ENCODE peak calls at places on chromosomes 4 and X, in four cellular contexts. One of them, this sample, is unnamed.
A peak's percentile ranks its signal among the peaks of the same experiment; 100 is the strongest.

GRCh38 chr4:26854701-26855100 is 5.9 kb upstream of the STIM2 start:
- DNase-seq in Panc1: no peak
- DNase-seq in K562: no peak
- DNase-seq in HepG2: no peak
- DNase-seq in this sample: no peak

GRCh38 chrX:134797390-134797700 is 139.1 kb upstream of the PLAC1 start:
- DNase-seq in K562: no peak
- DNase-seq in Panc1: no peak
- DNase-seq in HepG2: no peak
- DNase-seq in this sample: no peak

GRCh38 chr4:167031534-167032156 is 202.6 kb downstream of the SPOCK3 start:
- DNase-seq in K562: no peak
- DNase-seq in Panc1: no peak
- DNase-seq in HepG2: no peak
- DNase-seq in this sample: no peak

GRCh38 chr4:41991916-41992767 is 1.8 kb downstream of the SLC30A9 start:
- DNase-seq in K562: no peak
- DNase-seq in Panc1: no peak
- DNase-seq in HepG2: peak; percentile 25
- DNase-seq in this sample: no peak

GRCh38 chr4:84451546-84451945 is 47.5 kb downstream of the NKX6-1 start:
- DNase-seq in Panc1: no peak
- DNase-seq in HepG2: no peak
- DNase-seq in K562: no peak
- DNase-seq in this sample: no peak

GRCh38 chrX:136880003-136880451 is 498 bp downstream of the RBMX start:
- DNase-seq in Panc1: no peak
- DNase-seq in HepG2: no peak
- DNase-seq in K562: no peak
- DNase-seq in this sample: no peak

GRCh38 chr4:141416677-141417363 is 196.1 kb downstream of the ZNF330 start:
- DNase-seq in K562: no peak
- DNase-seq in HepG2: no peak
- DNase-seq in Panc1: no peak
- DNase-seq in this sample: no peak

GRCh38 chr4:109552240-109552639 is 7.8 kb upstream of the MCUB start:
- DNase-seq in K562: no peak
- DNase-seq in HepG2: no peak
- DNase-seq in Panc1: no peak
- DNase-seq in this sample: no peak

GRCh38 chrX:72037601-72038000 is 94.1 kb downstream of the RTL5 start:
- DNase-seq in Panc1: no peak
- DNase-seq in HepG2: no peak
- DNase-seq in K562: no peak
- DNase-seq in this sample: no peak

GRCh38 chr4:85028910-85029309 is 62.4 kb upstream of the WDFY3 start:
- DNase-seq in K562: no peak
- DNase-seq in HepG2: no peak
- DNase-seq in Panc1: no peak
- DNase-seq in this sample: no peak

GRCh38 chr4:25433966-25434667 is 57.1 kb downstream of the ANAPC4 start:
- DNase-seq in K562: no peak
- DNase-seq in Panc1: no peak
- DNase-seq in HepG2: no peak
- DNase-seq in this sample: no peak

GRCh38 chr4:19399001-19399400 is 852.7 kb upstream of the SLIT2 start:
- DNase-seq in HepG2: no peak
- DNase-seq in Panc1: no peak
- DNase-seq in K562: no peak
- DNase-seq in this sample: no peak

GRCh38 chr4:137664055-137664405 is 131.7 kb upstream of the PCDH18 start:
- DNase-seq in HepG2: no peak
- DNase-seq in Panc1: no peak
- DNase-seq in K562: no peak
- DNase-seq in this sample: no peak

GRCh38 chr4:104989363-104989762 is 157.3 kb upstream of the TET2 start:
- DNase-seq in HepG2: no peak
- DNase-seq in Panc1: no peak
- DNase-seq in K562: no peak
- DNase-seq in this sample: no peak

GRCh38 chr4:48944659-48945290 is 38.2 kb upstream of the OCIAD2 start:
- DNase-seq in HepG2: peak; percentile 3
- DNase-seq in Panc1: no peak
- DNase-seq in K562: peak; percentile 41
- DNase-seq in this sample: no peak

GRCh38 chr4:45063166-45063565 is 336.8 kb upstream of the GNPDA2 start:
- DNase-seq in Panc1: no peak
- DNase-seq in HepG2: no peak
- DNase-seq in K562: no peak
- DNase-seq in this sample: no peak

GRCh38 chrX:134520860-134521390 is 61.0 kb downstream of the HPRT1 start:
- DNase-seq in Panc1: no peak
- DNase-seq in K562: peak; percentile 10
- DNase-seq in HepG2: peak; percentile 34
- DNase-seq in this sample: peak; percentile 51

GRCh38 chr4:127523369-127523768 is 109.4 kb upstream of the INTU start:
- DNase-seq in HepG2: no peak
- DNase-seq in K562: no peak
- DNase-seq in Panc1: no peak
- DNase-seq in this sample: no peak

GRCh38 chrX:151006410-151007109 is 23.4 kb downstream of the HMGB3 start:
- DNase-seq in Panc1: no peak
- DNase-seq in HepG2: no peak
- DNase-seq in K562: no peak
- DNase-seq in this sample: no peak

GRCh38 chr4:22237846-22238513 is 277.9 kb downstream of the ADGRA3 start:
- DNase-seq in K562: no peak
- DNase-seq in HepG2: peak; percentile 54
- DNase-seq in Panc1: no peak
- DNase-seq in this sample: no peak

GRCh38 chr4:78149737-78150136 is 92.6 kb downstream of the FRAS1 start:
- DNase-seq in Panc1: no peak
- DNase-seq in K562: no peak
- DNase-seq in HepG2: no peak
- DNase-seq in this sample: no peak

GRCh38 chr4:54281060-54281781 is 52.1 kb downstream of the PDGFRA start:
- DNase-seq in HepG2: no peak
- DNase-seq in Panc1: no peak
- DNase-seq in K562: no peak
- DNase-seq in this sample: no peak

GRCh38 chr4:103012085-103012484 is 7.4 kb downstream of the SLC9B1 start:
- DNase-seq in Panc1: no peak
- DNase-seq in K562: no peak
- DNase-seq in HepG2: no peak
- DNase-seq in this sample: no peak

GRCh38 chr4:103012594-103012993 is 6.9 kb downstream of the SLC9B1 start:
- DNase-seq in K562: no peak
- DNase-seq in Panc1: no peak
- DNase-seq in HepG2: no peak
- DNase-seq in this sample: no peak

GRCh38 chr4:103011378-103012025 is 8.0 kb downstream of the SLC9B1 start:
- DNase-seq in Panc1: no peak
- DNase-seq in K562: peak; percentile 20
- DNase-seq in HepG2: no peak
- DNase-seq in this sample: no peak

GRCh38 chr4:103010827-103011226 is 8.7 kb downstream of the SLC9B1 start:
- DNase-seq in Panc1: no peak
- DNase-seq in K562: no peak
- DNase-seq in HepG2: no peak
- DNase-seq in this sample: no peak

GRCh38 chr4:103008875-103009729 is 10.4 kb downstream of the SLC9B1 start:
- DNase-seq in Panc1: peak; percentile 73
- DNase-seq in HepG2: peak; percentile 72
- DNase-seq in K562: peak; percentile 25
- DNase-seq in this sample: peak; percentile 68
- TF ChIP-seq TCF7L2 in Panc1: no peak
- TF ChIP-seq TCF7L2 in HepG2: no peak
- TF ChIP-seq TCF7L2 in K562: no peak
- TF ChIP-seq TCF7L2 in this sample: no peak

GRCh38 chr4:184476660-184477059 is 2.3 kb upstream of the IRF2 start:
- DNase-seq in HepG2: no peak
- DNase-seq in K562: no peak
- DNase-seq in Panc1: no peak
- DNase-seq in this sample: no peak
- TF ChIP-seq TCF7L2 in HepG2: no peak
- TF ChIP-seq TCF7L2 in K562: no peak
- TF ChIP-seq TCF7L2 in Panc1: no peak
- TF ChIP-seq TCF7L2 in this sample: no peak

GRCh38 chrX:126819429-126819828 is at the start of gene PRR32:
- DNase-seq in HepG2: no peak
- DNase-seq in K562: no peak
- DNase-seq in Panc1: no peak
- DNase-seq in this sample: no peak

GRCh38 chrX:126815816-126816215 is 3.7 kb upstream of the PRR32 start:
- DNase-seq in Panc1: no peak
- DNase-seq in K562: no peak
- DNase-seq in HepG2: no peak
- DNase-seq in this sample: no peak

GRCh38 chrX:126824596-126824995 is 5.1 kb downstream of the PRR32 start:
- DNase-seq in K562: no peak
- DNase-seq in Panc1: no peak
- DNase-seq in HepG2: no peak
- DNase-seq in this sample: no peak

GRCh38 chrX:126820700-126821420 is 1.3 kb downstream of the PRR32 start:
- DNase-seq in HepG2: no peak
- DNase-seq in K562: no peak
- DNase-seq in Panc1: no peak
- DNase-seq in this sample: no peak
- TF ChIP-seq TCF7L2 in HepG2: no peak
- TF ChIP-seq TCF7L2 in K562: no peak
- TF ChIP-seq TCF7L2 in Panc1: no peak
- TF ChIP-seq TCF7L2 in this sample: no peak

GRCh38 chr4:7648813-7649395 is 214.2 kb upstream of the PSAPL1 start:
- DNase-seq in Panc1: no peak
- DNase-seq in HepG2: no peak
- DNase-seq in K562: no peak
- DNase-seq in this sample: no peak
- TF ChIP-seq TCF7L2 in Panc1: no peak
- TF ChIP-seq TCF7L2 in HepG2: no peak
- TF ChIP-seq TCF7L2 in K562: no peak
- TF ChIP-seq TCF7L2 in this sample: no peak

GRCh38 chrX:23990455-23990854 is 36.5 kb downstream of the KLHL15 start:
- DNase-seq in K562: no peak
- DNase-seq in Panc1: no peak
- DNase-seq in HepG2: no peak
- DNase-seq in this sample: no peak

GRCh38 chrX:23989689-23990088 is 37.3 kb downstream of the KLHL15 start:
- DNase-seq in HepG2: no peak
- DNase-seq in K562: no peak
- DNase-seq in Panc1: no peak
- DNase-seq in this sample: no peak

GRCh38 chrX:23993012-23993633 is 33.9 kb downstream of the KLHL15 start:
- DNase-seq in K562: no peak
- DNase-seq in HepG2: no peak
- DNase-seq in Panc1: no peak
- DNase-seq in this sample: no peak
- TF ChIP-seq TCF7L2 in K562: no peak
- TF ChIP-seq TCF7L2 in HepG2: no peak
- TF ChIP-seq TCF7L2 in Panc1: no peak
- TF ChIP-seq TCF7L2 in this sample: no peak

GRCh38 chrX:74510401-74510800 is 89.1 kb downstream of the SLC16A2 start:
- DNase-seq in Panc1: no peak
- DNase-seq in HepG2: no peak
- DNase-seq in K562: no peak
- DNase-seq in this sample: no peak

GRCh38 chrX:74514384-74514783 is 93.1 kb downstream of the SLC16A2 start:
- DNase-seq in Panc1: no peak
- DNase-seq in K562: no peak
- DNase-seq in HepG2: peak; percentile 2
- DNase-seq in this sample: no peak

GRCh38 chrX:74511704-74512103 is 90.4 kb downstream of the SLC16A2 start:
- DNase-seq in Panc1: no peak
- DNase-seq in HepG2: no peak
- DNase-seq in K562: no peak
- DNase-seq in this sample: no peak

GRCh38 chrX:74506310-74507115 is 85.2 kb downstream of the SLC16A2 start:
- DNase-seq in HepG2: no peak
- DNase-seq in K562: no peak
- DNase-seq in Panc1: no peak
- DNase-seq in this sample: no peak

GRCh38 chrX:74509989-74510388 is 88.7 kb downstream of the SLC16A2 start:
- DNase-seq in HepG2: no peak
- DNase-seq in K562: no peak
- DNase-seq in Panc1: no peak
- DNase-seq in this sample: no peak
- TF ChIP-seq TCF7L2 in HepG2: no peak
- TF ChIP-seq TCF7L2 in K562: no peak
- TF ChIP-seq TCF7L2 in Panc1: no peak
- TF ChIP-seq TCF7L2 in this sample: no peak

GRCh38 chr4:8096690-8097061 is 61.9 kb downstream of the ABLIM2 start:
- DNase-seq in K562: no peak
- DNase-seq in HepG2: no peak
- DNase-seq in Panc1: no peak
- DNase-seq in this sample: no peak
- TF ChIP-seq TCF7L2 in K562: no peak
- TF ChIP-seq TCF7L2 in HepG2: no peak
- TF ChIP-seq TCF7L2 in Panc1: no peak
- TF ChIP-seq TCF7L2 in this sample: no peak

GRCh38 chrX:139692506-139692849 is 15.5 kb downstream of the MCF2 start:
- DNase-seq in K562: no peak
- DNase-seq in Panc1: no peak
- DNase-seq in HepG2: no peak
- DNase-seq in this sample: no peak
- TF ChIP-seq TCF7L2 in K562: no peak
- TF ChIP-seq TCF7L2 in Panc1: no peak
- TF ChIP-seq TCF7L2 in HepG2: no peak
- TF ChIP-seq TCF7L2 in this sample: no peak